ENCODE peak calls at places on chromosomes 11 and 22, in four cellular contexts. One of them, this sample, is unnamed. For H3K4me1, the result is how much of the 10 kb centered on the place peaks cover.

GRCh38 chr11:64877390-64878222 is 815 bp downstream of the EHD1 start:
- DNase-seq in CD8-positive, alpha-beta memory T cell: no peak
- DNase-seq in A549: no peak
- DNase-seq in SJSA1: no peak
- DNase-seq in this sample: no peak

GRCh38 chr11:113690619-113691569 is 15.2 kb downstream of the TMPRSS5 start:
- DNase-seq in CD8-positive, alpha-beta memory T cell: no peak
- DNase-seq in SJSA1: peak
- DNase-seq in A549: peak
- DNase-seq in this sample: no peak

GRCh38 chr11:13104619-13105236 is 95.6 kb downstream of the RASSF10 start:
- DNase-seq in SJSA1: no peak
- DNase-seq in A549: no peak
- DNase-seq in CD8-positive, alpha-beta memory T cell: no peak
- DNase-seq in this sample: no peak

GRCh38 chr22:46024136-46024840 is 47.3 kb upstream of the WNT7B start:
- DNase-seq in CD8-positive, alpha-beta memory T cell: no peak
- DNase-seq in SJSA1: no peak
- DNase-seq in A549: no peak
- DNase-seq in this sample: no peak

GRCh38 chr11:45037425-45038005 is 86.8 kb upstream of the TP53I11 start:
- DNase-seq in A549: no peak
- DNase-seq in CD8-positive, alpha-beta memory T cell: no peak
- DNase-seq in SJSA1: no peak
- DNase-seq in this sample: no peak

GRCh38 chr11:46661836-46662235 is 38.6 kb downstream of the ARHGAP1 start:
- DNase-seq in CD8-positive, alpha-beta memory T cell: no peak
- DNase-seq in SJSA1: no peak
- DNase-seq in A549: no peak
- DNase-seq in this sample: no peak

GRCh38 chr11:125593113-125593761 is 585 bp downstream of the STT3A start:
- DNase-seq in SJSA1: peak
- DNase-seq in CD8-positive, alpha-beta memory T cell: no peak
- DNase-seq in A549: peak
- DNase-seq in this sample: peak

GRCh38 chr11:33478111-33478573 is 221.0 kb downstream of the HIPK3 start:
- DNase-seq in A549: no peak
- DNase-seq in CD8-positive, alpha-beta memory T cell: no peak
- DNase-seq in SJSA1: no peak
- DNase-seq in this sample: no peak

GRCh38 chr22:49601614-49602321 is 225.9 kb downstream of the BRD1 start:
- DNase-seq in A549: no peak
- DNase-seq in CD8-positive, alpha-beta memory T cell: no peak
- DNase-seq in SJSA1: no peak
- DNase-seq in this sample: no peak

GRCh38 chr11:100715163-100715792 is 28.2 kb downstream of the ARHGAP42 start:
- DNase-seq in CD8-positive, alpha-beta memory T cell: no peak
- DNase-seq in SJSA1: no peak
- DNase-seq in A549: no peak
- DNase-seq in this sample: no peak

GRCh38 chr11:27718853-27719574 is 18.8 kb upstream of the BDNF start:
- DNase-seq in A549: peak
- DNase-seq in CD8-positive, alpha-beta memory T cell: no peak
- DNase-seq in SJSA1: peak
- DNase-seq in this sample: no peak

GRCh38 chr11:5967708-5968107 is 586 bp downstream of the OR56A5 start:
- DNase-seq in A549: no peak
- DNase-seq in CD8-positive, alpha-beta memory T cell: no peak
- DNase-seq in SJSA1: no peak
- DNase-seq in this sample: no peak

GRCh38 chr11:61129608-61130523 is 27.6 kb downstream of the CD5 start:
- DNase-seq in A549: peak
- DNase-seq in CD8-positive, alpha-beta memory T cell: peak
- DNase-seq in SJSA1: peak
- DNase-seq in this sample: peak

GRCh38 chr11:1574256-1575242 is 2.5 kb upstream of the DUSP8 start:
- DNase-seq in SJSA1: no peak
- DNase-seq in CD8-positive, alpha-beta memory T cell: peak
- DNase-seq in A549: peak
- DNase-seq in this sample: no peak

GRCh38 chr11:21552910-21553309 is 640.0 kb upstream of the ANO5 start:
- DNase-seq in SJSA1: no peak
- DNase-seq in A549: no peak
- DNase-seq in CD8-positive, alpha-beta memory T cell: no peak
- DNase-seq in this sample: no peak

GRCh38 chr22:37777122-37777687 is 30.5 kb upstream of the GCAT start:
- DNase-seq in CD8-positive, alpha-beta memory T cell: no peak
- DNase-seq in A549: no peak
- DNase-seq in SJSA1: peak
- DNase-seq in this sample: no peak

GRCh38 chr11:124935548-124936514 is at the start of gene HEPACAM:
- DNase-seq in A549: no peak
- DNase-seq in SJSA1: no peak
- DNase-seq in CD8-positive, alpha-beta memory T cell: no peak
- DNase-seq in this sample: no peak

GRCh38 chr22:39306456-39307361 is 12.7 kb downstream of the RPL3 start:
- DNase-seq in SJSA1: no peak
- DNase-seq in A549: no peak
- DNase-seq in CD8-positive, alpha-beta memory T cell: peak
- DNase-seq in this sample: no peak

GRCh38 chr11:17188675-17189074 is 19.1 kb downstream of the PIK3C2A start:
- DNase-seq in CD8-positive, alpha-beta memory T cell: no peak
- DNase-seq in SJSA1: no peak
- DNase-seq in A549: no peak
- DNase-seq in this sample: no peak

GRCh38 chr11:41868606-41869005 is 409.2 kb upstream of the LRRC4C start:
- DNase-seq in CD8-positive, alpha-beta memory T cell: no peak
- DNase-seq in A549: no peak
- DNase-seq in SJSA1: no peak
- DNase-seq in this sample: no peak

GRCh38 chr11:45021692-45022130 is 71.0 kb upstream of the TP53I11 start:
- DNase-seq in SJSA1: no peak
- DNase-seq in CD8-positive, alpha-beta memory T cell: no peak
- DNase-seq in A549: no peak
- DNase-seq in this sample: no peak

GRCh38 chr11:131025020-131025419 is 108.7 kb upstream of the SNX19 start:
- DNase-seq in A549: peak
- DNase-seq in SJSA1: no peak
- DNase-seq in CD8-positive, alpha-beta memory T cell: no peak
- DNase-seq in this sample: no peak

GRCh38 chr11:102666331-102666957 is 39.1 kb downstream of the MMP27 start:
- DNase-seq in SJSA1: peak
- DNase-seq in A549: peak
- DNase-seq in CD8-positive, alpha-beta memory T cell: no peak
- DNase-seq in this sample: peak

GRCh38 chr11:115653076-115653475 is 148.9 kb upstream of the CADM1 start:
- DNase-seq in A549: no peak
- DNase-seq in SJSA1: no peak
- DNase-seq in CD8-positive, alpha-beta memory T cell: no peak
- DNase-seq in this sample: no peak

GRCh38 chr22:30602049-30602448 is 4.9 kb upstream of the TCN2 start:
- DNase-seq in CD8-positive, alpha-beta memory T cell: no peak
- DNase-seq in SJSA1: no peak
- DNase-seq in A549: no peak
- DNase-seq in this sample: no peak

GRCh38 chr11:116852261-116853125 is 15.1 kb upstream of the APOA1 start:
- DNase-seq in A549: no peak
- DNase-seq in CD8-positive, alpha-beta memory T cell: no peak
- DNase-seq in SJSA1: no peak
- DNase-seq in this sample: no peak

GRCh38 chr11:27460158-27460565 is 12.4 kb downstream of the LGR4 start:
- DNase-seq in SJSA1: no peak
- DNase-seq in CD8-positive, alpha-beta memory T cell: no peak
- DNase-seq in A549: no peak
- DNase-seq in this sample: no peak

GRCh38 chr11:55707029-55707428 is 45.0 kb downstream of the OR4C6 start:
- DNase-seq in CD8-positive, alpha-beta memory T cell: no peak
- DNase-seq in A549: peak
- DNase-seq in SJSA1: peak
- DNase-seq in this sample: peak

GRCh38 chr11:73409431-73409830 is 33.2 kb downstream of the RELT start:
- DNase-seq in CD8-positive, alpha-beta memory T cell: no peak
- DNase-seq in A549: no peak
- DNase-seq in SJSA1: no peak
- DNase-seq in this sample: no peak

GRCh38 chr11:12640926-12641849 is 33.0 kb upstream of the TEAD1 start:
- DNase-seq in A549: no peak
- DNase-seq in SJSA1: no peak
- DNase-seq in CD8-positive, alpha-beta memory T cell: no peak
- DNase-seq in this sample: no peak

GRCh38 chr11:4068962-4069361 is 25.6 kb upstream of the RRM1 start:
- DNase-seq in CD8-positive, alpha-beta memory T cell: no peak
- DNase-seq in SJSA1: peak
- DNase-seq in A549: no peak
- DNase-seq in this sample: no peak

GRCh38 chr22:44163536-44163935 is 17.2 kb upstream of the PARVG start:
- DNase-seq in A549: no peak
- DNase-seq in CD8-positive, alpha-beta memory T cell: no peak
- DNase-seq in SJSA1: no peak
- DNase-seq in this sample: no peak
- H3K27ac ChIP-seq in A549: no peak
- H3K27ac ChIP-seq in CD8-positive, alpha-beta memory T cell: no peak
- H3K27ac ChIP-seq in SJSA1: no peak
- H3K27ac ChIP-seq in this sample: no peak

GRCh38 chr22:40583058-40583741 is 53.3 kb downstream of the MRTFA start:
- DNase-seq in CD8-positive, alpha-beta memory T cell: no peak
- DNase-seq in A549: no peak
- DNase-seq in SJSA1: no peak
- DNase-seq in this sample: no peak
- H3K4me3 ChIP-seq in CD8-positive, alpha-beta memory T cell: no peak
- H3K4me3 ChIP-seq in A549: no peak
- H3K4me3 ChIP-seq in SJSA1: no peak
- H3K4me3 ChIP-seq in this sample: no peak

DNA sequence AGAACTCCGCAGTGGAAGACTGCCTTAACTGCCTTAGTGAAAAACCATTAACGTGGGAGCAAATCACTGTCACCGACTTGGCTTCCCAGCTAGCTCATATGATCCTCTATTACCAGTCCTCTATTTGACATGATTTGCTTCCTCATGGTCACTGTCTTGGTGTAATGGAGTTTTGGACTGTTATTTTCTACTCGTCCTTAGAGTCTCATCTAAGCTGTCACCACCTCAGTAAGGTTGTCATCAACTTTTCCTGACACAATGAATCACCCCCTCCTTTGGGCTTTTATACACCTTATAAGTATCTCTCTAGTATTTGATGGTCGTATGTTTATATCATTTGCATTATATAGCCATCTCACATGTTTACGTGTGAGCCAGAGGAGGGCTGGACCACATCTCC is 167.1 kb upstream of the NARS2 start:
- DNase-seq in CD8-positive, alpha-beta memory T cell: no peak
- DNase-seq in SJSA1: no peak
- DNase-seq in A549: no peak
- DNase-seq in this sample: no peak
- H3K4me1 ChIP-seq in CD8-positive, alpha-beta memory T cell: under half
- H3K4me1 ChIP-seq in SJSA1: under half
- H3K4me1 ChIP-seq in A549: under half
- H3K4me1 ChIP-seq in this sample: under half

GRCh38 chr22:32648486-32648885 is 153.0 kb upstream of the TIMP3 start:
- DNase-seq in CD8-positive, alpha-beta memory T cell: no peak
- DNase-seq in SJSA1: no peak
- DNase-seq in A549: no peak
- DNase-seq in this sample: no peak

GRCh38 chr22:32650553-32651345 is 150.8 kb upstream of the TIMP3 start:
- DNase-seq in CD8-positive, alpha-beta memory T cell: no peak
- DNase-seq in SJSA1: no peak
- DNase-seq in A549: no peak
- DNase-seq in this sample: no peak

GRCh38 chr22:32652609-32653008 is 148.9 kb upstream of the TIMP3 start:
- DNase-seq in CD8-positive, alpha-beta memory T cell: no peak
- DNase-seq in A549: no peak
- DNase-seq in SJSA1: no peak
- DNase-seq in this sample: no peak

GRCh38 chr22:32646476-32646875 is 155.0 kb upstream of the TIMP3 start:
- DNase-seq in CD8-positive, alpha-beta memory T cell: no peak
- DNase-seq in SJSA1: no peak
- DNase-seq in A549: no peak
- DNase-seq in this sample: no peak

GRCh38 chr22:32649515-32650200 is 151.8 kb upstream of the TIMP3 start:
- DNase-seq in A549: no peak
- DNase-seq in CD8-positive, alpha-beta memory T cell: no peak
- DNase-seq in SJSA1: peak
- DNase-seq in this sample: no peak
- H3K27ac ChIP-seq in A549: no peak
- H3K27ac ChIP-seq in CD8-positive, alpha-beta memory T cell: no peak
- H3K27ac ChIP-seq in SJSA1: no peak
- H3K27ac ChIP-seq in this sample: no peak

GRCh38 chr11:11626128-11626527 is 4.3 kb upstream of the GALNT18 start:
- DNase-seq in A549: no peak
- DNase-seq in CD8-positive, alpha-beta memory T cell: no peak
- DNase-seq in SJSA1: peak
- DNase-seq in this sample: no peak
- H3K4me3 ChIP-seq in A549: no peak
- H3K4me3 ChIP-seq in CD8-positive, alpha-beta memory T cell: no peak
- H3K4me3 ChIP-seq in SJSA1: no peak
- H3K4me3 ChIP-seq in this sample: no peak